ENCODE peak calls at places on chromosomes 6 and 20, in five cellular contexts. H, N, D, I and Z are unnamed samples.

GRCh38 chr6:146770965-146771735 is 172.4 kb downstream of the ADGB start:
- DNase-seq in H (peak; percentile 62), N (no peak), D (no peak), I (no peak), Z (no peak)

GRCh38 chr6:106773956-106774629 is 144.7 kb downstream of the QRSL1 start:
- DNase-seq in H (no peak), N (no peak), D (no peak), I (no peak), Z (no peak)

GRCh38 chr6:142907544-142907943 is 37.4 kb downstream of the HIVEP2 start:
- DNase-seq in H (no peak), N (no peak), D (no peak), I (no peak), Z (no peak)

GRCh38 chr6:161242779-161243693 is 30.8 kb downstream of the AGPAT4 start:
- DNase-seq in H (no peak), N (no peak), D (peak; percentile 93), I (peak; percentile 35), Z (no peak)

GRCh38 chr20:23923891-23924435 is 44.4 kb upstream of the CST5 start:
- DNase-seq in H (no peak), N (no peak), D (no peak), I (no peak), Z (no peak)

GRCh38 chr20:48862279-48862678 is 34.5 kb upstream of the PREX1 start:
- DNase-seq in H (no peak), N (no peak), D (no peak), I (no peak), Z (no peak)

GRCh38 chr6:73854998-73855718 is 159.2 kb downstream of the CD109 start:
- DNase-seq in H (peak; percentile 8), N (no peak), D (peak; percentile 70), I (no peak), Z (peak; percentile 39)

GRCh38 chr6:68343901-68344300 is 291.2 kb upstream of the ADGRB3 start:
- DNase-seq in H (peak; percentile 6), N (no peak), D (peak; percentile 59), I (no peak), Z (peak; percentile 61)

GRCh38 chr20:33812673-33813462 is 1.7 kb downstream of the CHMP4B start:
- DNase-seq in H (no peak), N (no peak), D (peak; percentile 29), I (no peak), Z (peak; percentile 62)

GRCh38 chr6:38938741-38939140 is 109.8 kb upstream of the GLP1R start:
- DNase-seq in H (no peak), N (no peak), D (no peak), I (no peak), Z (no peak)

GRCh38 chr20:47336013-47336754 is 20.3 kb downstream of the ZMYND8 start:
- DNase-seq in H (no peak), N (no peak), D (peak; percentile 96), I (no peak), Z (no peak)

GRCh38 chr6:64672131-64672530 is 1034.9 kb downstream of the EYS start:
- DNase-seq in H (no peak), N (no peak), D (peak; percentile 95), I (no peak), Z (no peak)

GRCh38 chr20:3980260-3981131 is 34.9 kb downstream of the RNF24 start:
- DNase-seq in H (peak; percentile 58), N (no peak), D (peak; percentile 64), I (no peak), Z (no peak)